ENCODE peak calls at places on chromosome 4, in six cellular contexts. N is A549, Y is endothelial cell of umbilical vein, V is GM12878, F is K562, D is HepG2. Q is an unnamed sample.

GRCh38 chr4:147163311-147163710 is 217.6 kb upstream of the TTC29 start:
- DNase-seq in N (no peak), Y (no peak), V (no peak), F (no peak), D (no peak), Q (no peak)

GRCh38 chr4:87973283-87974169 is 2.0 kb upstream of the SPP1 start:
- DNase-seq in N (peak), Y (peak), V (no peak), F (peak), D (peak), Q (peak)

GRCh38 chr4:166501941-166502382 is 628.9 kb downstream of the TLL1 start:
- DNase-seq in N (peak), Y (no peak), V (no peak), F (no peak), D (peak), Q (peak)

GRCh38 chr4:9703391-9703790 is 78.0 kb upstream of the DRD5 start:
- DNase-seq in N (peak), Y (peak), V (peak), F (peak), D (peak), Q (peak)

GRCh38 chr4:147638942-147639341 is 21.7 kb downstream of the TMEM184C start:
- DNase-seq in N (no peak), Y (no peak), V (peak), F (no peak), D (no peak), Q (no peak)

GRCh38 chr4:4726051-4726450 is 133.4 kb upstream of the MSX1 start:
- DNase-seq in N (peak), Y (no peak), V (no peak), F (peak), D (no peak), Q (peak)

GRCh38 chr4:48908687-48909086 is 2.1 kb upstream of the OCIAD2 start:
- DNase-seq in N (no peak), Y (no peak), V (no peak), F (no peak), D (no peak), Q (no peak)

GRCh38 chr4:169029947-169030346 is 19.9 kb upstream of the CBR4 start:
- DNase-seq in N (no peak), Y (no peak), V (no peak), F (no peak), D (no peak), Q (no peak)

GRCh38 chr4:123102897-123103489 is 180.6 kb upstream of the NUDT6 start:
- DNase-seq in N (peak), Y (peak), V (no peak), F (peak), D (peak), Q (peak)

GRCh38 chr4:31234494-31234893 is 514.3 kb downstream of the PCDH7 start:
- DNase-seq in N (peak), Y (no peak), V (peak), F (no peak), D (no peak), Q (no peak)

GRCh38 chr4:155179216-155179615 is 29.2 kb upstream of the NPY2R start:
- DNase-seq in N (peak), Y (peak), V (no peak), F (no peak), D (no peak), Q (no peak)

GRCh38 chr4:158750379-158750778 is 18.4 kb upstream of the FNIP2 start:
- DNase-seq in N (no peak), Y (no peak), V (no peak), F (no peak), D (no peak), Q (no peak)

GRCh38 chr4:152961041-152961751 is 25.1 kb downstream of the FHDC1 start:
- DNase-seq in N (no peak), Y (peak), V (no peak), F (no peak), D (no peak), Q (no peak)

DNA sequence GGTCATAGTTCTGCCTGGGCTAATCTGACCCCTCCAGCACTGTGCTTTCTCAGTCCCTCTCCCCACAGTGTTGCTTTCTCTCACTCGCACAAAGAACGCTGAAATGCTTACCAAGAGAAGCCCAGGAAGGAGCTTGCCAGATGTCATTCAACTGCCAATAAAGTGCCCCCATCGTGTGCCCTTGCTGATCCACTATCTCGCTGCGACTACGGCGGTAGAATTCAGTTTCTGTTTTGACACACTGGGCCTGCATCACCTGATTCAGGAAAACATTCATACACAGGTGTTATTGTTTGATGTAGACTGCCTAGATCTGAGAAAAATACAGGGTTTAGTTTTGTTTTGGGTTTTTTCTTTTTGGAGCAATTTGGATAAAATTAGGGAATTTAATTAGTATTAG is 121.2 kb downstream of the MANBA start:
- DNase-seq in N (no peak), Y (no peak), V (no peak), F (no peak), D (no peak), Q (no peak)
- TF ChIP-seq MYC in N (no peak), Y (no peak), V (no peak), F (no peak), D (no peak), Q (no peak)

GRCh38 chr4:89707467-89707866 is 129.5 kb downstream of the SNCA start:
- DNase-seq in N (no peak), Y (no peak), V (no peak), F (no peak), D (no peak), Q (no peak)

GRCh38 chr4:89708903-89709361 is 128.0 kb downstream of the SNCA start:
- DNase-seq in N (no peak), Y (peak), V (no peak), F (no peak), D (no peak), Q (no peak)

GRCh38 chr4:89715611-89716010 is 121.3 kb downstream of the SNCA start:
- DNase-seq in N (no peak), Y (no peak), V (no peak), F (no peak), D (no peak), Q (no peak)

GRCh38 chr4:89712141-89712540 is 124.8 kb downstream of the SNCA start:
- DNase-seq in N (no peak), Y (peak), V (no peak), F (no peak), D (no peak), Q (no peak)
- TF ChIP-seq MAX in N (no peak), Y (no peak), V (no peak), F (no peak), D (no peak), Q (no peak)

DNA sequence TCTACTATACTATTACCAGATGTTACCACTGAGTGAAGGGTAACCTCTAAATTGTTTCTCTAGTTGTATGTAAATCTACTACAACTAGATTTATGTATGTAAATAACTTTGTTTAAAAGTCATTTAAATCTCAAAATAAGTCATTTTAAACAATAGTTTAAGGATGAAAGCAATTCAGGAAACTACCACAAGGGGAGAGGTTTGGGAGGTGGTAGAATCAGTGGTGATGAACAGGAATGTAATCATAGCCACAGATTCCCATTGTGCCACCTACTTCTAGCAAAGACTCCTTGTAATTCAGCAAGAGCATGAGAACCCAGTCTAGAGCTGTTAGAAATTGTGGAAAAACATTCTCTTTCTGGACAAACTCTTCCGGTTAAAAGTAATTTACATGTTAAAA is 234.6 kb downstream of the SLC7A11 start:
- DNase-seq in N (no peak), Y (no peak), V (no peak), F (peak), D (peak), Q (no peak)
- TF ChIP-seq CTCF in N (no peak), Y (peak), V (no peak), F (peak), D (no peak), Q (peak)

DNA sequence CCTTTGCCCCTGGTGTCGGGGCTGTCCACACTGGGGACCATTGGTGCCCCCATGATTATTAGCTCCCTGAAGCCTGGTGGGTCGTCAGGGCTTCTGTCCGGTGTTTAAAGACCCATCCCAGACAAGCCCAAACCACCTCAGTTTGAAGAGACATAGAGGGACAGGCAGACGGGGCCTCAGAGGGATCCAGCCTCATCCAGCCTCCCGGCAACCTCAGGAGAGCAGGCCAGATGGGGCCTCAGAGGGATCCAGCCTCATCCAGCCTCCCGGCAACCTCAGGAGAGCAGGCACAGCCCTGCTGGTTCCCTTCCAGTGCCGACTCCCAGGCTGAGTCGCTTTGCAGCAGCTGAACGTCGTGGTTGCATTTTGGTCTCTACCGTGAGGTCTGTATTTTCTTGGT is 32.1 kb downstream of the PIGG start:
- DNase-seq in N (no peak), Y (no peak), V (no peak), F (no peak), D (no peak), Q (no peak)
- TF ChIP-seq MYC in N (no peak), Y (no peak), V (no peak), F (no peak), D (no peak), Q (no peak)

GRCh38 chr4:7894677-7895181 is 44.9 kb downstream of the AFAP1 start:
- DNase-seq in N (no peak), Y (no peak), V (no peak), F (no peak), D (no peak), Q (no peak)

GRCh38 chr4:7899184-7899583 is 40.5 kb downstream of the AFAP1 start:
- DNase-seq in N (no peak), Y (no peak), V (no peak), F (no peak), D (no peak), Q (no peak)

GRCh38 chr4:7900351-7900750 is 39.3 kb downstream of the AFAP1 start:
- DNase-seq in N (no peak), Y (no peak), V (no peak), F (no peak), D (no peak), Q (no peak)

GRCh38 chr4:7898385-7898784 is 41.3 kb downstream of the AFAP1 start:
- DNase-seq in N (no peak), Y (no peak), V (no peak), F (no peak), D (no peak), Q (no peak)

DNA sequence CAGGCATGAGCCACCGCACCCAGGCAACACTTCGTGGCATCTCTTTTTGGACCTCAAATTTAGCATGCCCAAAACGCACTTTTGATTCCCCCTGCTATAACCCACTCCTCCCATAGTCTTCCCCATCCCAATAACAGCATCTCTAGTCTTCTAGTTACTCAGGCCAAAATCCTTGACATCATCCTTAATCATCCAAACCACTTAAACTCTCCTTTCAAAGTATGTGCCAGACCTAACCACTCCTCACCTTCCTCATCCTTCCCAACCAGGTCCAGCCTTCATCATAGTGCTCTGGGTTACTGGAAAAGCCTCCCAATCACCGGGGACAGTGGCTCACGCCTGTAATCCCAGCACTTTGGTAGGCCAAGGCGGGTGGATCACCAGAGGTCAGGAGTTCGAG is 41.9 kb downstream of the AFAP1 start:
- DNase-seq in N (no peak), Y (no peak), V (no peak), F (no peak), D (no peak), Q (no peak)
- TF ChIP-seq MAX in N (no peak), Y (no peak), V (no peak), F (no peak), D (no peak), Q (no peak)

DNA sequence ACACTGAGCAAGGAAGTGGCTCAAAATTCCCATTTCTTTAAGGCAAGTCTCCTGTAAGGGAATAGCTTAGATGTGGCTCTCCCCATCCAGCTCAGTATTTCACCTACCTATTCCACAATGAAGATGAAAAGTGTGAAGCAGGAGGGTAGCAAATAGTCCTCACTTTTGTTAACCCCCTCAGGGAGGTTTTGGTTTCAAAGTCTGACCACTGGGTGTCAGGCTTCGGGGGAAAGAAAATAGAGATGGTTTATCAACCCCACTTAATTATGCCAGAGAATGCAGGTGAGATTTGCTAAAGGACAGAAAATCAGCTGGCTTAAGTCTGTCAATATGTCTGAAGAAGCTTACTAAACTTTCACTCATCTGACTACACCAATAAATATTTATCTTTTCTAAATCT is 69.5 kb downstream of the DHX15 start:
- DNase-seq in N (no peak), Y (no peak), V (no peak), F (peak), D (no peak), Q (peak)
- TF ChIP-seq CTCF in N (no peak), Y (no peak), V (peak), F (peak), D (no peak), Q (peak)

GRCh38 chr4:13484749-13485345 is 707 bp upstream of the RAB28 start:
- DNase-seq in N (peak), Y (no peak), V (no peak), F (no peak), D (peak), Q (no peak)
- TF ChIP-seq MYC in N (no peak), Y (no peak), V (no peak), F (no peak), D (no peak), Q (no peak)

GRCh38 chr4:65924843-65925242 is 254.6 kb upstream of the EPHA5 start:
- DNase-seq in N (no peak), Y (no peak), V (no peak), F (no peak), D (no peak), Q (no peak)
- TF ChIP-seq MAX in N (no peak), Y (no peak), V (no peak), F (no peak), D (no peak), Q (no peak)

DNA sequence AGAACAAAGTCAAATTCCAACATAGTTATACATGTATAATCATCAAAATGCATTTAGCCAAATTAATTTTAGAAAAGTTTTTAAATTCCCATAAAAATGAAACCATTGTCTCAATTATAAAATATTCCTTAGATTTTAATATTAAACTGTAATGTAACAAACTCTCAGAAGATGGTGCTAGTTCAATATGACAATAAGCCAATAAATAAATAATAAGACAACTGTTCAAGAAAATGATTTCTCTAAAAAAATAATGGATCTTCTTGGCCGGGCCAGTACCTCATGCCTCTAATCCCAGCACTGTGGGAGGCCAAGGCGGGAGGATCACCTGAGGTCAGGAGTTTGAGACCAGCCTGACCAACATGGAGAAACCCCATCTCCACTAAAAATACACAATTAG is 80.3 kb downstream of the RAB28 start:
- DNase-seq in N (no peak), Y (no peak), V (no peak), F (no peak), D (no peak), Q (no peak)
- TF ChIP-seq CTCF in N (no peak), Y (no peak), V (no peak), F (no peak), D (no peak), Q (no peak)

GRCh38 chr4:70114091-70114490 is 39.9 kb upstream of the PRR27 start:
- DNase-seq in N (no peak), Y (no peak), V (no peak), F (no peak), D (no peak), Q (no peak)

GRCh38 chr4:70113656-70114055 is 40.4 kb upstream of the PRR27 start:
- DNase-seq in N (no peak), Y (no peak), V (no peak), F (no peak), D (no peak), Q (no peak)

GRCh38 chr4:70110917-70111316 is 43.1 kb upstream of the PRR27 start:
- DNase-seq in N (no peak), Y (no peak), V (no peak), F (no peak), D (no peak), Q (no peak)
- TF ChIP-seq MYC in N (no peak), Y (no peak), V (no peak), F (no peak), D (no peak), Q (no peak)

Q was measured in NB4.